ENCODE peak calls at places on chromosome 16, in six cellular contexts. O, N, V, X, Q and Z are unnamed samples.

GRCh38 chr16:84950906-84951305 is 60.4 kb downstream of the ZDHHC7 start:
- DNase-seq in O (peak; percentile 60), N (no peak), X (peak; percentile 28), V (no peak), Q (no peak), Z (no peak)

GRCh38 chr16:57479422-57480126 is 6.7 kb downstream of the DOK4 start:
- DNase-seq in X (no peak), Q (peak; percentile 50), O (peak; percentile 80), N (no peak), V (peak; percentile 67), Z (peak; percentile 54)

GRCh38 chr16:72819345-72819744 is 228.6 kb downstream of the ZFHX3 start:
- DNase-seq in X (peak; percentile 37), Q (no peak), V (peak; percentile 21), N (no peak), O (no peak), Z (peak; percentile 74)

GRCh38 chr16:14071576-14072271 is 605 bp downstream of the MRTFB start:
- DNase-seq in O (peak; percentile 48), V (peak; percentile 41), Q (no peak), X (peak; percentile 53), N (peak; percentile 9), Z (no peak)

GRCh38 chr16:74451951-74452758 is 30.9 kb upstream of the CLEC18B start:
- DNase-seq in X (no peak), Q (no peak), O (no peak), V (no peak), N (no peak), Z (no peak)

GRCh38 chr16:23959801-23960072 is 124.0 kb downstream of the PRKCB start:
- DNase-seq in X (no peak), O (no peak), Q (no peak), N (no peak), V (no peak), Z (no peak)

GRCh38 chr16:83443972-83444371 is 363.8 kb upstream of the HSBP1 start:
- DNase-seq in O (no peak), N (no peak), X (no peak), V (no peak), Q (no peak), Z (no peak)

GRCh38 chr16:25838724-25839186 is 147.0 kb downstream of the HS3ST4 start:
- DNase-seq in V (peak; percentile 40), Q (peak; percentile 46), X (peak; percentile 74), O (peak; percentile 60), N (peak; percentile 61), Z (peak; percentile 41)

GRCh38 chr16:31451681-31452351 is 7.5 kb upstream of the ARMC5 start:
- DNase-seq in V (peak; percentile 84), X (peak; percentile 68), O (peak; percentile 74), N (no peak), Q (no peak), Z (peak; percentile 80)

GRCh38 chr16:30115238-30115637 is 1.9 kb upstream of the GDPD3 start:
- DNase-seq in O (no peak), Q (no peak), V (no peak), N (no peak), X (peak; percentile 67), Z (no peak)

GRCh38 chr16:54275956-54276355 is 10.6 kb downstream of the IRX3 start:
- DNase-seq in V (no peak), Q (no peak), N (no peak), O (no peak), X (no peak), Z (no peak)

GRCh38 chr16:84043486-84044107 is 1.0 kb upstream of the SLC38A8 start:
- DNase-seq in V (no peak), Q (no peak), X (no peak), O (no peak), N (no peak), Z (peak; percentile 18)

GRCh38 chr16:28192811-28193529 is 18.8 kb downstream of the XPO6 start:
- DNase-seq in N (no peak), X (no peak), V (no peak), O (no peak), Q (no peak), Z (no peak)

GRCh38 chr16:72554935-72555334 is 383.0 kb upstream of the PMFBP1 start:
- DNase-seq in V (peak; percentile 29), Q (no peak), X (peak; percentile 89), N (no peak), O (no peak), Z (peak; percentile 6)

GRCh38 chr16:8512941-8513624 is 77.2 kb downstream of the TMEM114 start:
- DNase-seq in X (no peak), N (no peak), Q (no peak), V (no peak), O (no peak), Z (no peak)

GRCh38 chr16:67226804-67227566 is at the start of gene TMEM208:
- DNase-seq in X (peak; percentile 100), V (peak; percentile 99), Q (peak; percentile 96), N (peak; percentile 99), O (peak; percentile 99), Z (peak; percentile 98)

GRCh38 chr16:72291121-72291520 is 119.2 kb upstream of the PMFBP1 start:
- DNase-seq in N (no peak), X (peak; percentile 47), O (no peak), Q (no peak), V (no peak), Z (no peak)

GRCh38 chr16:70476272-70477020 is 22.1 kb downstream of the FCSK start:
- DNase-seq in N (no peak), X (peak; percentile 42), Q (no peak), O (no peak), V (peak; percentile 79), Z (peak; percentile 83)

GRCh38 chr16:67393111-67393789 is at the start of gene TPPP3:
- DNase-seq in Q (no peak), X (peak; percentile 78), V (peak; percentile 92), O (peak; percentile 86), N (peak; percentile 85), Z (peak; percentile 76)

DNA sequence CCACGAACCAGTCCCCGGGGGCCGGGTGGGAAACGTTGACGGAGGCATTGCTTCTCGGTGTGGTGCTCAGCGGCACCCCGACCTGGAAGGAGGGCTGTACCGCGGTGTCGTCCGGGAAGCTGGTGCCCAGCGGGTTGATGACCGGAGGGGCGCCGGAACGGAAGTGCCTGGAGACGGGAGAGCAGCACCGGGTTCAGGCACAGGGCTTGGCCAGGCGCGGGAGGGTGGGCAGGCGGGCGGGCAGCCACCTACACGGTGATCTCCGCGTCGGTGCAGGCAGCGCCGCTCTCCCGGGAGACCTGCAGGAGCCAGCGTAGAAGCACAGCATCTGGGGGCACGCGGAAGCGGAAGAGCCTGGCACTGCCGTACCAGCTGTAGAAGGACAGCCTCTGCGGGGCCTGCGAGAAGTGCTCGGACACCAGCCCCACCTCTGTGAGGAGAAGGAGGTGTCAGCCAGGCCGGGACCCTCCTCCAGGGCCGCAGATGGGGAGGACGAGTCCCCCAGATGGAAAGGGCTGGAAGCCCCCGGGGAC is 4.3 kb downstream of the PGAP6 start:
- DNase-seq in N (no peak), Q (no peak), V (no peak), X (no peak), O (no peak), Z (no peak)
- H4K91ac ChIP-seq in N (no peak overlapping the region), Q (no peak overlapping the region), V (no peak overlapping the region), X (no peak overlapping the region), O (no peak overlapping the region), Z (no peak overlapping the region)

GRCh38 chr16:2866422-2866821 is 8.5 kb upstream of the PRSS22 start:
- DNase-seq in O (no peak), X (no peak), V (no peak), N (no peak), Q (no peak), Z (no peak)

GRCh38 chr16:2871926-2872325 is 11.1 kb upstream of the FLYWCH2 start:
- DNase-seq in N (no peak), V (no peak), O (no peak), Q (no peak), X (no peak), Z (no peak)

GRCh38 chr16:2867661-2867986 is 9.7 kb upstream of the PRSS22 start:
- DNase-seq in O (no peak), V (no peak), N (no peak), Q (no peak), X (no peak), Z (no peak)

GRCh38 chr16:2867987-2868789 is 10.2 kb upstream of the PRSS22 start:
- DNase-seq in Q (peak; percentile 83), V (peak; percentile 97), N (peak; percentile 86), O (peak; percentile 95), X (peak; percentile 97), Z (peak; percentile 93)

DNA sequence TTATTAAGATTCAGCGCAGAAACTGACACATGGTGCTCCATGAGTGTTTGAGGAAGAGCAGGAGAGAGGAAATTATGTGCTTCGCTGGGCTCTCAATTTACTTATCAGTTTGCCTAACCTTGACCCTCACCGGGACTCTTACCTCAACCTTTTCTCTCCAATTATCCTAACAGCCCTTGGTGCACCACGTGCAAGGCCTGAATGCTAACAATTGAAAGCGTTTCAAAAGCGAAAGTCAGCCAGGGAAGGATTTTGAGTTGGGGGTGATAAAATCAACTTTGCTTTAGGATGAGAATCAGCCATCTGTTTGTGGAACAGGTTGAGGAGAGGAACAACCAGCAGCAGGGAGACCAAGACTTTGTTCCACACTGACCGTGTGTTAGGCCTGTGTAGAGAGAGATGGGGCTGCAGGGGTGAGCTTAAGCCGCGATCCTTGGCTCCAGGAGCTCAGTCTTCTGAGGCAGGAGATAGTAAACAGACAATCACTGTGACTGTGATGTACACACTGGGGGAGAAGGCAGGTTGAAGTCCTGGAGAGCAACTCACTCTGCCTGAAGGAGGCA is 11.6 kb upstream of the PRSS22 start:
- DNase-seq in V (no peak), N (no peak), X (no peak), Q (no peak), O (no peak), Z (no peak)
- H4K91ac ChIP-seq in V (no peak overlapping the region), N (no peak overlapping the region), X (no peak overlapping the region), Q (no peak overlapping the region), O (no peak overlapping the region), Z (no peak overlapping the region)

GRCh38 chr16:10552998-10553491 is 27.4 kb downstream of the EMP2 start:
- DNase-seq in N (no peak), Q (no peak), V (no peak), O (peak; percentile 84), X (peak; percentile 85), Z (no peak)
- H4K91ac ChIP-seq in N (no peak overlapping the region), Q (no peak overlapping the region), V (no peak overlapping the region), O (no peak overlapping the region), X (no peak overlapping the region), Z (no peak overlapping the region)

GRCh38 chr16:81388357-81388756 is 56.3 kb upstream of the CMIP start:
- DNase-seq in X (peak; percentile 93), N (no peak), O (no peak), V (no peak), Q (no peak), Z (no peak)

GRCh38 chr16:81397058-81397878 is 47.3 kb upstream of the CMIP start:
- DNase-seq in N (no peak), Q (no peak), O (no peak), V (no peak), X (no peak), Z (no peak)

GRCh38 chr16:81394416-81394815 is 50.2 kb upstream of the CMIP start:
- DNase-seq in Q (no peak), V (no peak), N (no peak), X (no peak), O (no peak), Z (no peak)

GRCh38 chr16:81394966-81395655 is 49.5 kb upstream of the CMIP start:
- DNase-seq in X (peak; percentile 67), N (no peak), O (no peak), V (no peak), Q (no peak), Z (no peak)

DNA sequence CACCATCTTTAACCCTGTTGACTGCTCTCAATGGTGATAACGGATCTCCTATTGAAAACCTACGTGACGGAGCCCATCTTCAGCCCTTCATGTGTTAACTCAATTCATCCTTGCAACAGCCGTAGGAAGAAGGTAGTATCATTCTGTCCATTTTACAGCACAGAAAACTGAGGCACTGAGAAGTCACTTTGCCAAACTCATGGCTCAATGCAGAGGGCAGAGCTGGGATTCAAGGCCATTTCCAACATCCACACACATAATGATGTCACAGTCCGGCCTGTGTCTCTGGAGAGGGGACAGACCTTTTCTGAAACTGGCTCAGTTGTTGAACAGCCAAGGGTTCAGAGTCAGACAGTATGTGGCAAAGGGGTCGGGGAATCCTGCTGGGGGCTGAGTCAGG is 52.6 kb upstream of the CMIP start:
- DNase-seq in Q (no peak), V (no peak), O (no peak), X (no peak), N (no peak), Z (no peak)
- H4K91ac ChIP-seq in Q (no peak overlapping the region), V (no peak overlapping the region), O (no peak overlapping the region), X (no peak overlapping the region), N (no peak overlapping the region), Z (no peak overlapping the region)